ENCODE peak calls at places on chromosomes 4 and X, in six cellular contexts. S is activated naive CD8-positive, alpha-beta T cell treated with anti-CD3 and anti-CD28 coated beads, Interleukin-2, amount 50 U/mL, for 24 hours; V is GM20000; D is Kasumi-1; E is mesenchymal stem cell; P is osteoblast. Y is an unnamed sample.

GRCh38 chr4:6716018-6716911 is at the start of gene BLOC1S4:
- DNase-seq in S (peak), V (peak), D (peak), E (peak), P (peak), Y (peak)

GRCh38 chr4:139389102-139389501 is 64.8 kb upstream of the RAB33B start:
- DNase-seq in S (no peak), V (no peak), D (no peak), E (no peak), P (no peak), Y (no peak)

GRCh38 chr4:182528819-182529218 is 285.6 kb downstream of the TENM3 start:
- DNase-seq in S (no peak), V (no peak), D (no peak), E (no peak), P (no peak), Y (no peak)

GRCh38 chrX:119145241-119145653 is 17.6 kb upstream of the KIAA1210 start:
- DNase-seq in S (no peak), V (no peak), D (peak), E (no peak), P (peak), Y (no peak)

GRCh38 chr4:99679204-99679603 is 21.6 kb upstream of the C4orf54 start:
- DNase-seq in S (no peak), V (no peak), D (no peak), E (no peak), P (no peak), Y (peak)

GRCh38 chr4:173012608-173013007 is 156.0 kb upstream of the GALNT7 start:
- DNase-seq in S (no peak), V (no peak), D (no peak), E (no peak), P (no peak), Y (no peak)

GRCh38 chrX:331145-331771 is 12.7 kb upstream of the GTPBP6 start:
- DNase-seq in S (peak), V (no peak), D (peak), E (peak), P (peak), Y (peak)

GRCh38 chr4:131348258-131348657 is 1800.8 kb upstream of the PCDH10 start:
- DNase-seq in S (no peak), V (peak), D (no peak), E (no peak), P (no peak), Y (no peak)

GRCh38 chr4:180827610-180828009 is 1415.6 kb upstream of the TENM3 start:
- DNase-seq in S (no peak), V (no peak), D (peak), E (peak), P (peak), Y (peak)

GRCh38 chrX:15911729-15912550 is 57.3 kb upstream of the AP1S2 start:
- DNase-seq in S (no peak), V (peak), D (peak), E (no peak), P (no peak), Y (no peak)

GRCh38 chr4:130368668-130369067 is 1272.7 kb downstream of the C4orf33 start:
- DNase-seq in S (no peak), V (no peak), D (no peak), E (no peak), P (no peak), Y (no peak)

GRCh38 chr4:52641853-52642563 is 17.1 kb downstream of the USP46 start:
- DNase-seq in S (no peak), V (peak), D (no peak), E (peak), P (peak), Y (peak)

GRCh38 chrX:129781134-129782014 is 1.6 kb downstream of the SASH3 start:
- DNase-seq in S (peak), V (peak), D (peak), E (no peak), P (peak), Y (no peak)

GRCh38 chr4:186920486-186920885 is 196.8 kb upstream of the FAT1 start:
- DNase-seq in S (no peak), V (no peak), D (no peak), E (peak), P (no peak), Y (no peak)

GRCh38 chr4:186943607-186943908 is 219.9 kb upstream of the FAT1 start:
- DNase-seq in S (no peak), V (no peak), D (no peak), E (no peak), P (no peak), Y (no peak)

GRCh38 chr4:137961051-137961438 is 281.1 kb downstream of the SLC7A11 start:
- DNase-seq in S (no peak), V (no peak), D (peak), E (peak), P (no peak), Y (peak)

GRCh38 chr4:10761903-10762302 is 77.3 kb upstream of the CLNK start:
- DNase-seq in S (no peak), V (no peak), D (no peak), E (no peak), P (no peak), Y (no peak)

GRCh38 chrX:2497961-2498780 is 2.6 kb downstream of the DHRSX start:
- DNase-seq in S (no peak), V (peak), D (no peak), E (peak), P (peak), Y (no peak)

GRCh38 chr4:153374471-153374870 is 30.0 kb downstream of the MND1 start:
- DNase-seq in S (no peak), V (no peak), D (no peak), E (no peak), P (no peak), Y (peak)

GRCh38 chr4:6907658-6908191 is 1.9 kb upstream of the TBC1D14 start:
- DNase-seq in S (peak), V (peak), D (no peak), E (no peak), P (peak), Y (no peak)

GRCh38 chr4:104491396-104491821 is 3.3 kb downstream of the CXXC4 start:
- DNase-seq in S (peak), V (peak), D (peak), E (peak), P (peak), Y (peak)

GRCh38 chr4:89303177-89303576 is 4.4 kb downstream of the GPRIN3 start:
- DNase-seq in S (no peak), V (no peak), D (no peak), E (peak), P (peak), Y (no peak)

GRCh38 chrX:154818916-154819770 is 13.9 kb upstream of the MPP1 start:
- DNase-seq in S (no peak), V (no peak), D (no peak), E (no peak), P (no peak), Y (no peak)

GRCh38 chr4:31236635-31237173 is 516.5 kb downstream of the PCDH7 start:
- DNase-seq in S (no peak), V (no peak), D (no peak), E (no peak), P (no peak), Y (no peak)

GRCh38 chr4:105343523-105343931 is 130.3 kb downstream of the PPA2 start:
- DNase-seq in S (no peak), V (no peak), D (no peak), E (no peak), P (no peak), Y (no peak)

GRCh38 chr4:25448379-25449109 is 71.5 kb downstream of the ANAPC4 start:
- DNase-seq in S (no peak), V (no peak), D (no peak), E (peak), P (peak), Y (peak)

GRCh38 chr4:108342325-108342986 is 173.7 kb upstream of the LEF1 start:
- DNase-seq in S (no peak), V (no peak), D (no peak), E (no peak), P (no peak), Y (peak)

GRCh38 chr4:89064848-89065247 is 7.9 kb upstream of the FAM13A start:
- DNase-seq in S (no peak), V (no peak), D (no peak), E (no peak), P (peak), Y (no peak)

GRCh38 chr4:121220698-121221097 is 56.6 kb upstream of the TNIP3 start:
- DNase-seq in S (no peak), V (no peak), D (no peak), E (no peak), P (no peak), Y (no peak)

GRCh38 chr4:3733195-3733594 is 33.0 kb upstream of the ADRA2C start:
- DNase-seq in S (no peak), V (no peak), D (no peak), E (no peak), P (no peak), Y (no peak)

GRCh38 chr4:115171220-115171619 is 57.8 kb upstream of the NDST4 start:
- DNase-seq in S (no peak), V (no peak), D (no peak), E (no peak), P (no peak), Y (no peak)

GRCh38 chr4:158788608-158789007 is 19.8 kb downstream of the FNIP2 start:
- DNase-seq in S (no peak), V (no peak), D (no peak), E (no peak), P (no peak), Y (no peak)

GRCh38 chr4:143728171-143728570 is 27.7 kb upstream of the FREM3 start:
- DNase-seq in S (no peak), V (no peak), D (no peak), E (no peak), P (no peak), Y (no peak)

GRCh38 chr4:52780627-52781354 is 29.6 kb upstream of the ERVMER34-1 start:
- DNase-seq in S (no peak), V (no peak), D (no peak), E (no peak), P (no peak), Y (peak)

GRCh38 chr4:80201326-80202151 is 4.2 kb downstream of the PRDM8 start:
- DNase-seq in S (peak), V (peak), D (peak), E (peak), P (peak), Y (peak)

GRCh38 chr4:48944659-48945290 is 38.2 kb upstream of the OCIAD2 start:
- DNase-seq in S (peak), V (peak), D (no peak), E (no peak), P (no peak), Y (no peak)

Y was measured in RPMI7951.